ENCODE peak calls at places on chromosome 3, in nine cellular contexts. One of them, this sample, is unnamed.

GRCh38 chr3:195548046-195548445 is 4.9 kb upstream of the PPP1R2 start:
- DNase-seq in spleen: no peak
- DNase-seq in IMR-90: no peak
- DNase-seq in breast epithelium: no peak
- DNase-seq in ovary: no peak
- DNase-seq in A549: no peak
- DNase-seq in heart left ventricle: no peak
- DNase-seq in HCT116: no peak
- DNase-seq in GM12878: no peak
- DNase-seq in this sample: no peak

GRCh38 chr3:191393146-191393545 is 62.8 kb upstream of the UTS2B start:
- DNase-seq in spleen: no peak
- DNase-seq in IMR-90: peak; percentile 28
- DNase-seq in breast epithelium: no peak
- DNase-seq in ovary: no peak
- DNase-seq in A549: no peak
- DNase-seq in heart left ventricle: no peak
- DNase-seq in HCT116: no peak
- DNase-seq in GM12878: no peak
- DNase-seq in this sample: no peak

GRCh38 chr3:128482857-128483656 is 9.9 kb downstream of the GATA2 start:
- DNase-seq in spleen: peak; percentile 82
- DNase-seq in IMR-90: peak; percentile 84
- DNase-seq in breast epithelium: no peak
- DNase-seq in ovary: no peak
- DNase-seq in A549: no peak
- DNase-seq in heart left ventricle: peak; percentile 25
- DNase-seq in HCT116: no peak
- DNase-seq in GM12878: no peak
- DNase-seq in this sample: peak; percentile 94

GRCh38 chr3:132596326-132596725 is 744 bp upstream of the ACKR4 start:
- DNase-seq in spleen: no peak
- DNase-seq in IMR-90: no peak
- DNase-seq in breast epithelium: no peak
- DNase-seq in ovary: no peak
- DNase-seq in A549: no peak
- DNase-seq in heart left ventricle: no peak
- DNase-seq in HCT116: no peak
- DNase-seq in GM12878: no peak
- DNase-seq in this sample: no peak

GRCh38 chr3:15116032-15116653 is 17.2 kb upstream of the RBSN start:
- DNase-seq in spleen: no peak
- DNase-seq in IMR-90: no peak
- DNase-seq in breast epithelium: no peak
- DNase-seq in ovary: no peak
- DNase-seq in A549: no peak
- DNase-seq in heart left ventricle: no peak
- DNase-seq in HCT116: no peak
- DNase-seq in GM12878: no peak
- DNase-seq in this sample: peak; percentile 33

GRCh38 chr3:105780114-105780513 is 88.7 kb downstream of the CBLB start:
- DNase-seq in spleen: no peak
- DNase-seq in IMR-90: peak; percentile 58
- DNase-seq in breast epithelium: no peak
- DNase-seq in ovary: no peak
- DNase-seq in A549: no peak
- DNase-seq in heart left ventricle: no peak
- DNase-seq in HCT116: no peak
- DNase-seq in GM12878: no peak
- DNase-seq in this sample: no peak

GRCh38 chr3:51391566-51392300 is 648 bp downstream of the RBM15B start:
- DNase-seq in spleen: peak; percentile 92
- DNase-seq in IMR-90: peak; percentile 28
- DNase-seq in breast epithelium: no peak
- DNase-seq in ovary: peak; percentile 61
- DNase-seq in A549: no peak
- DNase-seq in heart left ventricle: peak; percentile 42
- DNase-seq in HCT116: no peak
- DNase-seq in GM12878: no peak
- DNase-seq in this sample: peak; percentile 67

GRCh38 chr3:140152851-140153640 is 218.1 kb downstream of the CLSTN2 start:
- DNase-seq in spleen: no peak
- DNase-seq in IMR-90: no peak
- DNase-seq in breast epithelium: no peak
- DNase-seq in ovary: peak; percentile 82
- DNase-seq in A549: no peak
- DNase-seq in heart left ventricle: peak; percentile 35
- DNase-seq in HCT116: no peak
- DNase-seq in GM12878: no peak
- DNase-seq in this sample: no peak

GRCh38 chr3:14425574-14426304 is 23.3 kb downstream of the SLC6A6 start:
- DNase-seq in spleen: peak; percentile 92
- DNase-seq in IMR-90: no peak
- DNase-seq in breast epithelium: no peak
- DNase-seq in ovary: no peak
- DNase-seq in A549: no peak
- DNase-seq in heart left ventricle: no peak
- DNase-seq in HCT116: no peak
- DNase-seq in GM12878: no peak
- DNase-seq in this sample: no peak

GRCh38 chr3:45143673-45144670 is 2.2 kb downstream of the CDCP1 start:
- DNase-seq in spleen: no peak
- DNase-seq in IMR-90: no peak
- DNase-seq in breast epithelium: no peak
- DNase-seq in ovary: no peak
- DNase-seq in A549: no peak
- DNase-seq in heart left ventricle: no peak
- DNase-seq in HCT116: no peak
- DNase-seq in GM12878: no peak
- DNase-seq in this sample: no peak

DNA sequence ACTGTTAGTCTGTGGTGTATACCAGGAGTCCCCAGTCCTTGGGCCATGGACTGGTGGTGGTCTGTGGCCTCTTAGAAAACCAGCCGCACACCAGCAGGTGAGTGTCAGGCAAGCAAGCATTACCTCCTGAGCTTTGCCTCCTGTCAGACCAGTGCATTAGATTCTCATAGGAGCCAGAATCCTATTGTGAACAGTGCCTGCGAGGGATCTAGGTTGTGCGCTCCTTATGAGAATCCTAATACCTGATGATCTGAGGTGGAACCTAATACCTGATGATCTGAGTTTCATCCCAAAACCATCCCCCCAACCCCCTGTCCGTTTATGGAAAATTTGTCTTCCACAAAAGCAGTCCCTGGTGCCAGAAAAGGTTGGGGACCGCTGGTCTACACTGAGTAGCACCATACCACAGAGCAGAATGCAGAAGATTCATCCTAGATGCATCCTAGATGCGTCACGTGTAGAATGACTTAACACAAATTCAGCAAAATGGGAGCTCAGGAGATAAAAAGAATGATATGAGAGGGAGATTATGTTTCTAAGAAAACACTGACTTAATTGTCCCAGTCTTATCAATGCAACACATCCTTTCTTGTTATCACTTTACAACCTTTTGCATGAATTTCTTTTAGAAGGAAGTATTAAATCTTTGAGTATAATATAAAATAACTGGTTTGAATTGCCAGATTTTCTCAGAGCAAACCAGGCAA is 28.5 kb downstream of the SELENOT start:
- DNase-seq in spleen: no peak
- DNase-seq in IMR-90: no peak
- DNase-seq in breast epithelium: no peak
- DNase-seq in ovary: no peak
- DNase-seq in A549: no peak
- DNase-seq in heart left ventricle: no peak
- DNase-seq in HCT116: no peak
- DNase-seq in GM12878: no peak
- DNase-seq in this sample: peak; percentile 38
- TF ChIP-seq POLR2A in spleen: no peak
- TF ChIP-seq POLR2A in IMR-90: no peak
- TF ChIP-seq POLR2A in breast epithelium: no peak
- TF ChIP-seq POLR2A in ovary: no peak
- TF ChIP-seq POLR2A in A549: no peak
- TF ChIP-seq POLR2A in heart left ventricle: no peak
- TF ChIP-seq POLR2A in HCT116: no peak
- TF ChIP-seq POLR2A in GM12878: no peak
- TF ChIP-seq POLR2A in this sample: no peak

GRCh38 chr3:18861137-18861536 is 287.2 kb upstream of the KCNH8 start:
- DNase-seq in spleen: no peak
- DNase-seq in IMR-90: no peak
- DNase-seq in breast epithelium: no peak
- DNase-seq in ovary: no peak
- DNase-seq in A549: no peak
- DNase-seq in heart left ventricle: no peak
- DNase-seq in HCT116: no peak
- DNase-seq in GM12878: no peak
- DNase-seq in this sample: no peak
- TF ChIP-seq POLR2A in spleen: no peak
- TF ChIP-seq POLR2A in IMR-90: no peak
- TF ChIP-seq POLR2A in breast epithelium: no peak
- TF ChIP-seq POLR2A in ovary: no peak
- TF ChIP-seq POLR2A in A549: no peak
- TF ChIP-seq POLR2A in heart left ventricle: no peak
- TF ChIP-seq POLR2A in HCT116: no peak
- TF ChIP-seq POLR2A in GM12878: no peak
- TF ChIP-seq POLR2A in this sample: no peak

DNA sequence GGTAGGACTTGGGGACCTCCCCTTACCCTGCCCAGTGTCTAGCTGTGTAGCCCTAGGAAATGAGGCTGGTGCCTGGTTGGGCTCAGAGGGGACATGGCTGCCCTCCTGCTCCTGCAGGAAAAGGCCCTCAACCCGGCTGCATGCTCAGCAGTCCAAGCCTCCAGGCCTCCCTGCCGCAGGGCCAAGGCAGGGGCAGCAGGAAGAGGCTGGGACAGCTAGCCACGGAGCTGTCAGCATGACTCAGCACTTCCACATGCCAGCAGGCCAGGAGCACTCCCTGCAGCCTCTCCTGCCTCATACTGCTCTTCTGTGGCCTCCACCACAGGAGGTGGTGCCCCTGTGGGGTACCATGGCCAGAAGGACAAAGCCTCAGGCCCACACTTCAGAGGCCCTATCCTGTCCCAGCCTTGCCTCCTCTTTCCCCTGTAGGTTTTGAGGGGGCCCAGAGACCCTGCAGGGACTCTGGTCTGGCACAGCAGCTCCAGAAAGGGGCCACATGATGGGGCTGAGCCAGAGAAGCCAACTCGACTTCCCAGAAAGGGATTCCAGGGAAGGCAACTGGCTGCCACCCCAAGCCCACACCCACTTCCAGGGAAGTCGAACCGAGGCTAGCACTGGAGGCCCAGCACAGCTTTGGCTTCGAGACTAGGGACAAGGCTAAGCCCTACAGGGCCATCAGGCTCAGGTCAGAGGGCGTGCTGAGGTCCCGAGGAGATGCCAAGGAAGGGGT is 19.5 kb downstream of the TKT start:
- DNase-seq in spleen: peak; percentile 93
- DNase-seq in IMR-90: peak; percentile 93
- DNase-seq in breast epithelium: no peak
- DNase-seq in ovary: peak; percentile 67
- DNase-seq in A549: peak; percentile 84
- DNase-seq in heart left ventricle: peak; percentile 84
- DNase-seq in HCT116: peak; percentile 34
- DNase-seq in GM12878: no peak
- DNase-seq in this sample: peak; percentile 92
- TF ChIP-seq POLR2A in spleen: no peak
- TF ChIP-seq POLR2A in IMR-90: no peak
- TF ChIP-seq POLR2A in breast epithelium: no peak
- TF ChIP-seq POLR2A in ovary: no peak
- TF ChIP-seq POLR2A in A549: no peak
- TF ChIP-seq POLR2A in heart left ventricle: no peak
- TF ChIP-seq POLR2A in HCT116: no peak
- TF ChIP-seq POLR2A in GM12878: no peak
- TF ChIP-seq POLR2A in this sample: no peak

GRCh38 chr3:48505146-48505545 is 1.2 kb upstream of the SHISA5 start:
- DNase-seq in spleen: peak; percentile 66
- DNase-seq in IMR-90: no peak
- DNase-seq in breast epithelium: no peak
- DNase-seq in ovary: no peak
- DNase-seq in A549: no peak
- DNase-seq in heart left ventricle: no peak
- DNase-seq in HCT116: no peak
- DNase-seq in GM12878: no peak
- DNase-seq in this sample: no peak

GRCh38 chr3:48502728-48503168 is 1.2 kb downstream of the SHISA5 start:
- DNase-seq in spleen: no peak
- DNase-seq in IMR-90: no peak
- DNase-seq in breast epithelium: peak; percentile 60
- DNase-seq in ovary: peak; percentile 71
- DNase-seq in A549: no peak
- DNase-seq in heart left ventricle: peak; percentile 68
- DNase-seq in HCT116: no peak
- DNase-seq in GM12878: no peak
- DNase-seq in this sample: peak; percentile 53

GRCh38 chr3:48502121-48502520 is 1.9 kb downstream of the SHISA5 start:
- DNase-seq in spleen: no peak
- DNase-seq in IMR-90: no peak
- DNase-seq in breast epithelium: no peak
- DNase-seq in ovary: no peak
- DNase-seq in A549: no peak
- DNase-seq in heart left ventricle: no peak
- DNase-seq in HCT116: no peak
- DNase-seq in GM12878: no peak
- DNase-seq in this sample: no peak

GRCh38 chr3:48503406-48504050 is 446 bp downstream of the SHISA5 start:
- DNase-seq in spleen: peak; percentile 82
- DNase-seq in IMR-90: peak; percentile 42
- DNase-seq in breast epithelium: no peak
- DNase-seq in ovary: peak; percentile 70
- DNase-seq in A549: no peak
- DNase-seq in heart left ventricle: peak; percentile 61
- DNase-seq in HCT116: no peak
- DNase-seq in GM12878: no peak
- DNase-seq in this sample: peak; percentile 84

DNA sequence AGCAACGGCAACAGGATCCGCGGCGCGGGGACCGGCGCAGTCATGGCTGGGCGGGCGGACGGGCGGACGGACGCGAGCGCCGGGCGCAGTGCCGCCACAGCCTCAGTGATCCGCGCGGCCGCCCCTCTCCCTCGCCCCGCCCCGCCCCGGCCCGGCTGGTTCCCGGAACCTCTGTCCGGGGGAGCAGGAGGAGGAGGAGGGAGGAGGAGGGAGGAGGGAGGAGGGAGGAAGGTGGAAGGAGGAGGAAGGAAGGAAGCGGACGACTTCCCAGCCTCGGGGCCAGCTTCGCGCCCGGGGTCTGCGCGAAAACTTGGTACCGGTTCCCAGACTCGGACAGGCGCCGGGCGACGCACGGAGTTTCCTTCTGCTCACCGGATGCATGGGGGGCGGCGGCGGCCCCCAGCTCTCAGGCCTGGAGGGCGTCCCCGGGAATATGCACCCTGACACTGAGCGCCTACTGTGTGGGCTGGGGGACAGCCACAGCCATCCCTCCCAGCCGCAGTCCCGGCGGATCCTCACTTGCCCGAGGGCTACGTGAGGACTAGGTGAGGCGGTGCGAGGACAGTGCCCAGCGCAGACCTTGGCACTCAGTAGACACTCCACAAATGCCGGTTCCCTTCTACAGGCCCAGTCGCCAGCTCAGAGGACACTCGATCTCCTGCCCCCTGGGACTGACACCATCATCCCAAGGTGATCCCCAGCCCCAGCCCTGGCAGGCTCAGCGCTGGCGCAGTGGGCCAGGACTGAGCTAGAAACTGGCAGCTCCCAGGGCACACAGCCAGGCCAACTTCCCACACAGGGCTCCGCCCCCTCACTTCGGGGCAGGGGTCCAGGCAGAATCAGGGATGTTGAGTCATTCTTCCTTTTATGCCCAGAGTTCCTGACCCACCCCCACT is at the start of gene SHISA5:
- DNase-seq in spleen: peak; percentile 94
- DNase-seq in IMR-90: peak; percentile 58
- DNase-seq in breast epithelium: peak; percentile 71
- DNase-seq in ovary: peak; percentile 85
- DNase-seq in A549: peak; percentile 24
- DNase-seq in heart left ventricle: peak; percentile 86
- DNase-seq in HCT116: no peak
- DNase-seq in GM12878: no peak
- DNase-seq in this sample: peak; percentile 82
- TF ChIP-seq POLR2A in spleen: no peak
- TF ChIP-seq POLR2A in IMR-90: no peak
- TF ChIP-seq POLR2A in breast epithelium: no peak
- TF ChIP-seq POLR2A in ovary: peak; percentile 54
- TF ChIP-seq POLR2A in A549: peak; percentile 56
- TF ChIP-seq POLR2A in heart left ventricle: no peak
- TF ChIP-seq POLR2A in HCT116: no peak
- TF ChIP-seq POLR2A in GM12878: peak; percentile 71
- TF ChIP-seq POLR2A in this sample: no peak